ENCODE peak calls at places on chromosomes 12 and 14, in ten cellular contexts. X, A, T, I, U, J, N, B, L and G are unnamed samples.

GRCh38 chr12:10941916-10942607 is 3.0 kb upstream of the TAS2R14 start:
- DNase-seq in X (peak), A (no peak), T (no peak), I (no peak), U (peak), J (no peak), N (no peak), B (peak), L (no peak), G (no peak)

GRCh38 chr12:104557488-104558195 is 100.9 kb downstream of the CHST11 start:
- DNase-seq in X (no peak), A (no peak), T (no peak), I (no peak), U (no peak), J (no peak), N (no peak), B (no peak), L (no peak), G (no peak)

GRCh38 chr12:75738486-75738885 is 227.1 kb upstream of the KRR1 start:
- DNase-seq in X (no peak), A (no peak), T (no peak), I (no peak), U (no peak), J (no peak), N (no peak), B (no peak), L (no peak), G (no peak)

GRCh38 chr12:112759786-112760185 is 31.8 kb upstream of the RPH3A start:
- DNase-seq in X (no peak), A (no peak), T (no peak), I (no peak), U (no peak), J (no peak), N (no peak), B (no peak), L (no peak), G (no peak)

GRCh38 chr12:32305163-32305562 is 94.2 kb upstream of the FGD4 start:
- DNase-seq in X (peak), A (no peak), T (no peak), I (no peak), U (no peak), J (no peak), N (no peak), B (no peak), L (no peak), G (no peak)

GRCh38 chr12:71710276-71711125 is 24.6 kb downstream of the TMEM19 start:
- DNase-seq in X (peak), A (no peak), T (no peak), I (no peak), U (no peak), J (no peak), N (no peak), B (peak), L (no peak), G (no peak)

GRCh38 chr12:1093166-1093751 is 102.2 kb downstream of the ERC1 start:
- DNase-seq in X (peak), A (no peak), T (no peak), I (no peak), U (peak), J (no peak), N (no peak), B (no peak), L (no peak), G (no peak)

GRCh38 chr14:47539065-47539464 is 136.3 kb downstream of the MDGA2 start:
- DNase-seq in X (peak), A (peak), T (peak), I (no peak), U (no peak), J (no peak), N (no peak), B (peak), L (no peak), G (no peak)

GRCh38 chr12:117580718-117581062 is 219.3 kb upstream of the NOS1 start:
- DNase-seq in X (peak), A (peak), T (peak), I (peak), U (no peak), J (no peak), N (no peak), B (peak), L (no peak), G (peak)

GRCh38 chr14:75417674-75418073 is 10.1 kb upstream of the JDP2 start:
- DNase-seq in X (no peak), A (no peak), T (no peak), I (no peak), U (no peak), J (no peak), N (no peak), B (no peak), L (no peak), G (no peak)

GRCh38 chr12:66119870-66120241 is 10.7 kb downstream of the LLPH start:
- DNase-seq in X (no peak), A (no peak), T (no peak), I (no peak), U (no peak), J (no peak), N (no peak), B (no peak), L (no peak), G (no peak)

GRCh38 chr12:81170072-81170471 is 92.2 kb downstream of the ACSS3 start:
- DNase-seq in X (no peak), A (no peak), T (no peak), I (no peak), U (no peak), J (no peak), N (no peak), B (no peak), L (no peak), G (no peak)

GRCh38 chr14:71320734-71321555 is 413.7 kb downstream of the PCNX1 start:
- DNase-seq in X (peak), A (peak), T (peak), I (peak), U (peak), J (peak), N (peak), B (no peak), L (peak), G (peak)

GRCh38 chr14:96893966-96894622 is 96.9 kb downstream of the VRK1 start:
- DNase-seq in X (no peak), A (no peak), T (no peak), I (no peak), U (no peak), J (no peak), N (no peak), B (no peak), L (no peak), G (no peak)

GRCh38 chr14:31942216-31942841 is 134.8 kb upstream of the ARHGAP5 start:
- DNase-seq in X (no peak), A (no peak), T (no peak), I (no peak), U (no peak), J (no peak), N (no peak), B (no peak), L (no peak), G (no peak)

GRCh38 chr12:16475521-16475920 is 128.1 kb downstream of the MGST1 start:
- DNase-seq in X (no peak), A (no peak), T (no peak), I (no peak), U (no peak), J (no peak), N (no peak), B (no peak), L (no peak), G (no peak)

GRCh38 chr12:128827724-128828123 is 4.0 kb upstream of the SLC15A4 start:
- DNase-seq in X (no peak), A (no peak), T (no peak), I (no peak), U (no peak), J (peak), N (no peak), B (no peak), L (no peak), G (no peak)

GRCh38 chr12:115096673-115097349 is 412.8 kb upstream of the TBX3 start:
- DNase-seq in X (no peak), A (no peak), T (peak), I (peak), U (no peak), J (no peak), N (no peak), B (no peak), L (no peak), G (no peak)

GRCh38 chr12:10121278-10121677 is 8.7 kb downstream of the CLEC7A start:
- DNase-seq in X (no peak), A (no peak), T (no peak), I (no peak), U (peak), J (no peak), N (no peak), B (no peak), L (no peak), G (no peak)

GRCh38 chr14:34053666-34054065 is 102.8 kb upstream of the EGLN3 start:
- DNase-seq in X (no peak), A (peak), T (no peak), I (peak), U (peak), J (no peak), N (no peak), B (no peak), L (no peak), G (no peak)

GRCh38 chr12:62434504-62435336 is 31.9 kb upstream of the MON2 start:
- DNase-seq in X (no peak), A (no peak), T (no peak), I (no peak), U (no peak), J (peak), N (peak), B (no peak), L (no peak), G (no peak)

GRCh38 chr12:132806857-132807256 is 21.8 kb downstream of the GOLGA3 start:
- DNase-seq in X (no peak), A (no peak), T (no peak), I (no peak), U (no peak), J (no peak), N (no peak), B (no peak), L (no peak), G (no peak)

GRCh38 chr12:27940245-27940644 is 32.3 kb downstream of the PTHLH start:
- DNase-seq in X (no peak), A (no peak), T (no peak), I (no peak), U (no peak), J (no peak), N (no peak), B (no peak), L (no peak), G (no peak)

GRCh38 chr12:130160306-130160705 is 2.0 kb upstream of the FZD10 start:
- DNase-seq in X (no peak), A (no peak), T (no peak), I (no peak), U (no peak), J (no peak), N (no peak), B (no peak), L (no peak), G (no peak)

GRCh38 chr12:60863421-60863820 is 1267.6 kb downstream of the SLC16A7 start:
- DNase-seq in X (no peak), A (no peak), T (no peak), I (no peak), U (no peak), J (no peak), N (no peak), B (no peak), L (no peak), G (no peak)

GRCh38 chr12:132428872-132429121 is 61.2 kb upstream of the FBRSL1 start:
- DNase-seq in X (no peak), A (peak), T (no peak), I (no peak), U (no peak), J (peak), N (no peak), B (no peak), L (no peak), G (no peak)

GRCh38 chr12:54439521-54440255 is 20.6 kb upstream of the ITGA5 start:
- DNase-seq in X (peak), A (no peak), T (no peak), I (no peak), U (no peak), J (no peak), N (no peak), B (no peak), L (no peak), G (no peak)

DNA sequence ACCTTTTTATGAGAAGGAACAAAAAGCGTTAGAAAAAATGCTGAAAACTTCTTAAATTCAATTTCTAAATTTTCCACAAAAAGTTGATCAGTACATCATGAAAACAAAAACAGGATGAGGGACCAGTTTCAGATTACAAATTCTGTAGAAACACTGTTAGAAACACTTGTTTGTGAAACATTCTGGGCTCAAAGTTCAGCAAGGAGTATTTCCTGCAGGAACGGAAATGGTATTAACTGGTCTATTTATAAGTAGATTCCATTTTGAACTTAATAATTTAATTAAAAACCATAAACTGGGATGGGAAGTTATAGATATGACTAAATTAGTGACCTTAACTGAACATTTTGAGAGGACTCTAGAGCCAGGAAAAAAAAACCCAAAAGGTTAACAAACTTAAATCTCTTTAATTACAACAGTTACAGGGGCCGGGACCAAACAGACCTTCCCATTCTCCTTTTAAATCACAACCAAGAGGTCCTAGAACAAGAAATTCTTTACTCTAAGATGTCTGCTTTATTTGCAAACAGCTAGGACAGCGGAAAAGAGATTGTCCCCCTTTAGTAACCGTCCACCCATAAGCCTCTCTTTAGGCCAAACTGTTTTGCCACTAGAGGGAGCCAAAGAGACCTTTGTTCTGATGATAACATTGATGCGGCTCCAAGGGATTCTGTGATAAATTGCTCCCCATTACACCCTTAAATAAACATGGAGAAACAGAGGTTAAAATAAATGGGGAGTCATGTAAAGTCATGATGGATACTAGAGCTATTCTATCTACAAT is 69.0 kb upstream of the RERGL start:
- DNase-seq in X (peak), A (no peak), T (no peak), I (no peak), U (peak), J (no peak), N (no peak), B (no peak), L (no peak), G (no peak)
- TF ChIP-seq CTCF in X (peak), A (no peak), T (peak), I (peak), U (peak), J (peak), N (no peak), B (peak), L (peak), G (no peak)

GRCh38 chr12:68577949-68578348 is 32.8 kb upstream of the RAP1B start:
- DNase-seq in X (no peak), A (no peak), T (no peak), I (no peak), U (no peak), J (no peak), N (no peak), B (no peak), L (no peak), G (no peak)

GRCh38 chr12:68568878-68569569 is 41.7 kb upstream of the RAP1B start:
- DNase-seq in X (no peak), A (no peak), T (no peak), I (no peak), U (no peak), J (no peak), N (peak), B (no peak), L (no peak), G (no peak)

DNA sequence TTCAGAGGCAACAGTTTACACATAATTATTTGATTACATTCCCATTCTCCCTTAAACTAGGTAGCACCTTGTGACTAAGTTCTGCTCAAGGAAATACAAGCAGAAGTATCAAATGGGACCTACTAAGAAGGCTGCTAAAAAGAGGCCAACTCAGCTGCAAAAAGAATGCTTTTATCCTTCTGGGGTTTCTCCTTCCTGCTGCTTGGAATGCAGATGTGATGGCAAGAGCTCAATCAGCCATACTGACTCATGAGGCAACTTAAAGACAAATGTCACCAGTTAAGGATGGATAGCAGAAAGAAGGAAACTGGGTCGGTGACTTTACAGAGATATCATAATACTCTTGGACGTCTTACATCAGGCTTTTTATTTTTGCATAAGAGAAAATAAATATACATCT is 38.0 kb upstream of the RAP1B start:
- DNase-seq in X (no peak), A (no peak), T (no peak), I (no peak), U (no peak), J (no peak), N (no peak), B (no peak), L (no peak), G (no peak)
- TF ChIP-seq POLR2A in X (no peak), A (no peak), T (no peak), I (no peak), U (no peak), J (no peak), N (no peak), B (no peak), L (no peak), G (no peak)

DNA sequence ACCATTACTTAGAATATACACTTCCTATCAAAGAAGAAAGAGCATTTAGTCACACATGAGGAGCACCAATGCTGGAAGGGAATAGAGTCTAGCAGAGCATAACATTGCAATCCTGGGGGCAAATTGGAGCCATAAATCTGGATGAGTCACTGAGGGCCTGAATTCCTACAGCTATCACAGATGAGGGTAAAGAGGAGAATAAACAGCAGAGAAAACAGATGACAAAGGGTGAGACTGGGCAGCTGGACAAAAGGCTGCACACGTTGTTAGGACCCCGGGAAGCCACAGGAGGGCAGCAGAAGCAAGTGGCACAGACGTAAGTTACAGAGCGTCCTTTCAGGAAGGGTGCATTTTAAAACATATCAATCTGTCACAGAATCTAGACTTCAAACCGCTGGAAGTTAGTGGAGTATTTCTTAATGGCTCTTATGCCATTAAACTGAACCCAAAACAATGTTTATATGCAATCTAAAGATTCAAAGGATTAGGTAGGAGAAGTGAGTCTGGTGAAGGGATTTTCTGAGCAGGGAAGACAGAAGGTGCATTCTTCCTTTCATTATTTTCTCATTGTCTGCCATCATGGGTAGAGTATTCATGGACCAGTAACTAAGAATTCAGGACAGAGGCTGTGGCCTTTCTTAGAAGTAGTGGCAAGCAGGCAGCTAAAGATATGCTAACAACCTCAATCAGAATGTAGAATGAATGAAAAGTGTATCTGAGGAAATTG is 159.8 kb upstream of the DAAM1 start:
- DNase-seq in X (peak), A (peak), T (no peak), I (peak), U (peak), J (peak), N (peak), B (peak), L (peak), G (peak)
- H3K4me3 ChIP-seq in X (no peak), A (no peak), T (no peak), I (no peak), U (no peak), J (no peak), N (no peak), B (no peak), L (no peak), G (no peak)

GRCh38 chr12:7872565-7873304 is at the start of gene SLC2A14:
- DNase-seq in X (no peak), A (no peak), T (no peak), I (no peak), U (no peak), J (no peak), N (no peak), B (no peak), L (no peak), G (no peak)
- TF ChIP-seq CTCF in X (no peak), A (no peak), T (no peak), I (no peak), U (no peak), J (no peak), N (no peak), B (no peak), L (no peak), G (no peak)

DNA sequence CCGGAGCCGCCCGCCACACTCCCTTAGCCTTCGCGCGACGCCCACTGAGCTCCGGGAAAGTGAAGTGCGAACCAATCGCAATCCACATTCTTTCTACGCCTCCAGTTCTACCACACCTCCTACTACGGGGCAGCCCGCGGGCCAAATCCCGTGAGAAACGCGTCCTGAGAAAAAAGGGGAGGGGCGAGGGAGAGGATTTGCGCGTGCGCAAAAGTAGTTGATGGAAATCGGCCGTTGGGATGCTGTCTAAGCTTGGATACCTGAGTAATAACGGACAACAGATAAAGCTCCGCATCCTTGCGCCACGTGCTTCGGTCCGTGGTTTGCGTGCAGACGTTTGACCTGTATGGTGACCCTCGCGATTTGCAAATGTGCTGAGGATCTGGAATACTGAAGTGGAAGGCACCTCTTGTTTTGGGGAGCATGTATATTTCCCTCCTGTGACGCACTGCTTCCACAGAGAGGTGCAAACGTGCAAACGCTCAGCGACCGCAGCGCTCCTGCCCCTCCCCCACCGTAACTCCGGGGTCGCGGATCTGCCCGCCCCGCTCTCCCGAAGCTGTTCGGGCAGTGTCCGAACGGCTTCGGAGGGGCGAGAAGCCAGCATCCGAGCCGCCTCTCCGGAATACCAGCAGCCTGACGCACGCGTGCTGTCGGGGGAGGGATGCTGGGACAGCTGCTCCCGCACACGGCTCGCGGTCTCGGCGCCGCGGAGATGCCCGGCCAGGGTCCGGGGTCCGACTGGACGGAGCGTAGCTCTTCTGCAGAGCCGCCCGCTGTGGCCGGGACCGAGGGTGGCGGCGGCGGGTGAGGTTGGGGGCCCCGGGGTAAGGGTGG is at the start of the genes FAM216A and GPN3:
- DNase-seq in X (peak), A (peak), T (peak), I (peak), U (peak), J (peak), N (peak), B (peak), L (peak), G (peak)
- TF ChIP-seq POLR2A in X (peak), A (peak), T (peak), I (peak), U (peak), J (no peak), N (no peak), B (peak), L (peak), G (no peak)

DNA sequence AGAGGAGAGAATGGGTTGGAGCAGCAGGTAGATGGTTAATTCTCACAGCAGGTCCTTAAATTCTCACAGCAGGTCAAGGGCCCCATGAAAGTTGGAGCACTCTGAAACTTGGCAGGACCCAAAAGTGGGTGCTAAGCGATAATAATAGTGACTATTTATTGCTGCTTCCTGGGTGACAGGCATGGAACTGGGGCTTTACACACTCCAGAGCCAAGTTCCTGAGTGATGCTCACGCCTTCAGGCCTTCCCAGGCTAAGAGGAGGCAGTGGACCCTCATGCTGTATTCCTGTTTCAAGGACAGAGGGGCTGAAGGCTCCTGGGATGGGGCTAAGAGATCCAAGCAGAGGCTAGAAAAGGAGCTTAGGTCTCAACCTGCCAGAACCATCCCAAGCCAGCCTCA is 180.9 kb upstream of the VASH1 start:
- DNase-seq in X (no peak), A (no peak), T (no peak), I (no peak), U (no peak), J (no peak), N (no peak), B (no peak), L (no peak), G (no peak)
- H3K4me3 ChIP-seq in X (no peak), A (no peak), T (no peak), I (no peak), U (no peak), J (no peak), N (no peak), B (no peak), L (no peak), G (no peak)